ENCODE peak calls at places on chromosome 4, in seven cellular contexts. One of them, this sample, is unnamed.

GRCh38 chr4:87304659-87305277 is 17.9 kb downstream of the HSD17B13 start:
- DNase-seq in NK-92 treated with Interleukin-12 subunit alpha and Interleukin-12 subunit beta, amount 100 ng/mL, for 24 hours: no peak
- DNase-seq in activated T-helper 1 cell treated with anti-CD3 and anti-CD28 coated beads, Interleukin-2, amount 50 U/mL, for 16 hours: no peak
- DNase-seq in activated CD4-positive, alpha-beta T cell treated with anti-CD3 and anti-CD28 coated beads for 1 hour: no peak
- DNase-seq in stimulated activated CD8-positive, alpha-beta memory T cell treated with anti-CD3 and anti-CD28 coated beads, Interleukin-2, amount 100 ng/mL, for 48 hours: no peak
- DNase-seq in B cell: no peak
- DNase-seq in cardiac muscle cell: no peak
- DNase-seq in this sample: no peak

GRCh38 chr4:89048906-89049601 is 7.9 kb downstream of the FAM13A start:
- DNase-seq in stimulated activated CD8-positive, alpha-beta memory T cell treated with anti-CD3 and anti-CD28 coated beads, Interleukin-2, amount 100 ng/mL, for 48 hours: no peak
- DNase-seq in cardiac muscle cell: no peak
- DNase-seq in B cell: no peak
- DNase-seq in activated T-helper 1 cell treated with anti-CD3 and anti-CD28 coated beads, Interleukin-2, amount 50 U/mL, for 16 hours: no peak
- DNase-seq in NK-92 treated with Interleukin-12 subunit alpha and Interleukin-12 subunit beta, amount 100 ng/mL, for 24 hours: no peak
- DNase-seq in activated CD4-positive, alpha-beta T cell treated with anti-CD3 and anti-CD28 coated beads for 1 hour: no peak
- DNase-seq in this sample: no peak

GRCh38 chr4:144501231-144501780 is 144.7 kb upstream of the HHIP start:
- DNase-seq in NK-92 treated with Interleukin-12 subunit alpha and Interleukin-12 subunit beta, amount 100 ng/mL, for 24 hours: no peak
- DNase-seq in B cell: no peak
- DNase-seq in stimulated activated CD8-positive, alpha-beta memory T cell treated with anti-CD3 and anti-CD28 coated beads, Interleukin-2, amount 100 ng/mL, for 48 hours: no peak
- DNase-seq in activated T-helper 1 cell treated with anti-CD3 and anti-CD28 coated beads, Interleukin-2, amount 50 U/mL, for 16 hours: no peak
- DNase-seq in activated CD4-positive, alpha-beta T cell treated with anti-CD3 and anti-CD28 coated beads for 1 hour: no peak
- DNase-seq in cardiac muscle cell: peak; percentile 8
- DNase-seq in this sample: no peak

GRCh38 chr4:166091914-166092510 is 219.0 kb downstream of the TLL1 start:
- DNase-seq in NK-92 treated with Interleukin-12 subunit alpha and Interleukin-12 subunit beta, amount 100 ng/mL, for 24 hours: no peak
- DNase-seq in activated T-helper 1 cell treated with anti-CD3 and anti-CD28 coated beads, Interleukin-2, amount 50 U/mL, for 16 hours: no peak
- DNase-seq in cardiac muscle cell: peak; percentile 58
- DNase-seq in stimulated activated CD8-positive, alpha-beta memory T cell treated with anti-CD3 and anti-CD28 coated beads, Interleukin-2, amount 100 ng/mL, for 48 hours: no peak
- DNase-seq in activated CD4-positive, alpha-beta T cell treated with anti-CD3 and anti-CD28 coated beads for 1 hour: no peak
- DNase-seq in B cell: peak; percentile 2
- DNase-seq in this sample: no peak

GRCh38 chr4:48225368-48226141 is 44.1 kb downstream of the TEC start:
- DNase-seq in stimulated activated CD8-positive, alpha-beta memory T cell treated with anti-CD3 and anti-CD28 coated beads, Interleukin-2, amount 100 ng/mL, for 48 hours: no peak
- DNase-seq in NK-92 treated with Interleukin-12 subunit alpha and Interleukin-12 subunit beta, amount 100 ng/mL, for 24 hours: no peak
- DNase-seq in cardiac muscle cell: no peak
- DNase-seq in activated CD4-positive, alpha-beta T cell treated with anti-CD3 and anti-CD28 coated beads for 1 hour: no peak
- DNase-seq in activated T-helper 1 cell treated with anti-CD3 and anti-CD28 coated beads, Interleukin-2, amount 50 U/mL, for 16 hours: no peak
- DNase-seq in B cell: no peak
- DNase-seq in this sample: no peak

GRCh38 chr4:150080335-150080734 is 2.1 kb downstream of the DCLK2 start:
- DNase-seq in cardiac muscle cell: no peak
- DNase-seq in activated T-helper 1 cell treated with anti-CD3 and anti-CD28 coated beads, Interleukin-2, amount 50 U/mL, for 16 hours: no peak
- DNase-seq in B cell: no peak
- DNase-seq in NK-92 treated with Interleukin-12 subunit alpha and Interleukin-12 subunit beta, amount 100 ng/mL, for 24 hours: no peak
- DNase-seq in stimulated activated CD8-positive, alpha-beta memory T cell treated with anti-CD3 and anti-CD28 coated beads, Interleukin-2, amount 100 ng/mL, for 48 hours: no peak
- DNase-seq in activated CD4-positive, alpha-beta T cell treated with anti-CD3 and anti-CD28 coated beads for 1 hour: no peak
- DNase-seq in this sample: no peak

GRCh38 chr4:103136671-103137445 is 37.2 kb upstream of the BDH2 start:
- DNase-seq in NK-92 treated with Interleukin-12 subunit alpha and Interleukin-12 subunit beta, amount 100 ng/mL, for 24 hours: no peak
- DNase-seq in stimulated activated CD8-positive, alpha-beta memory T cell treated with anti-CD3 and anti-CD28 coated beads, Interleukin-2, amount 100 ng/mL, for 48 hours: no peak
- DNase-seq in activated CD4-positive, alpha-beta T cell treated with anti-CD3 and anti-CD28 coated beads for 1 hour: no peak
- DNase-seq in activated T-helper 1 cell treated with anti-CD3 and anti-CD28 coated beads, Interleukin-2, amount 50 U/mL, for 16 hours: no peak
- DNase-seq in B cell: no peak
- DNase-seq in cardiac muscle cell: no peak
- DNase-seq in this sample: no peak

GRCh38 chr4:24482871-24483270 is 101.5 kb downstream of the DHX15 start:
- DNase-seq in cardiac muscle cell: peak; percentile 19
- DNase-seq in stimulated activated CD8-positive, alpha-beta memory T cell treated with anti-CD3 and anti-CD28 coated beads, Interleukin-2, amount 100 ng/mL, for 48 hours: no peak
- DNase-seq in activated T-helper 1 cell treated with anti-CD3 and anti-CD28 coated beads, Interleukin-2, amount 50 U/mL, for 16 hours: no peak
- DNase-seq in B cell: no peak
- DNase-seq in activated CD4-positive, alpha-beta T cell treated with anti-CD3 and anti-CD28 coated beads for 1 hour: no peak
- DNase-seq in NK-92 treated with Interleukin-12 subunit alpha and Interleukin-12 subunit beta, amount 100 ng/mL, for 24 hours: no peak
- DNase-seq in this sample: no peak

GRCh38 chr4:109733728-109734127 is 3.9 kb upstream of the PLA2G12A start:
- DNase-seq in stimulated activated CD8-positive, alpha-beta memory T cell treated with anti-CD3 and anti-CD28 coated beads, Interleukin-2, amount 100 ng/mL, for 48 hours: no peak
- DNase-seq in activated T-helper 1 cell treated with anti-CD3 and anti-CD28 coated beads, Interleukin-2, amount 50 U/mL, for 16 hours: no peak
- DNase-seq in cardiac muscle cell: no peak
- DNase-seq in NK-92 treated with Interleukin-12 subunit alpha and Interleukin-12 subunit beta, amount 100 ng/mL, for 24 hours: no peak
- DNase-seq in activated CD4-positive, alpha-beta T cell treated with anti-CD3 and anti-CD28 coated beads for 1 hour: no peak
- DNase-seq in B cell: no peak
- DNase-seq in this sample: no peak

GRCh38 chr4:124940387-124940786 is 227.9 kb upstream of the ANKRD50 start:
- DNase-seq in NK-92 treated with Interleukin-12 subunit alpha and Interleukin-12 subunit beta, amount 100 ng/mL, for 24 hours: no peak
- DNase-seq in B cell: no peak
- DNase-seq in cardiac muscle cell: no peak
- DNase-seq in activated T-helper 1 cell treated with anti-CD3 and anti-CD28 coated beads, Interleukin-2, amount 50 U/mL, for 16 hours: no peak
- DNase-seq in activated CD4-positive, alpha-beta T cell treated with anti-CD3 and anti-CD28 coated beads for 1 hour: no peak
- DNase-seq in stimulated activated CD8-positive, alpha-beta memory T cell treated with anti-CD3 and anti-CD28 coated beads, Interleukin-2, amount 100 ng/mL, for 48 hours: no peak
- DNase-seq in this sample: no peak

GRCh38 chr4:123327846-123328447 is 68.6 kb upstream of the SPRY1 start:
- DNase-seq in NK-92 treated with Interleukin-12 subunit alpha and Interleukin-12 subunit beta, amount 100 ng/mL, for 24 hours: no peak
- DNase-seq in B cell: no peak
- DNase-seq in activated T-helper 1 cell treated with anti-CD3 and anti-CD28 coated beads, Interleukin-2, amount 50 U/mL, for 16 hours: no peak
- DNase-seq in cardiac muscle cell: no peak
- DNase-seq in activated CD4-positive, alpha-beta T cell treated with anti-CD3 and anti-CD28 coated beads for 1 hour: no peak
- DNase-seq in stimulated activated CD8-positive, alpha-beta memory T cell treated with anti-CD3 and anti-CD28 coated beads, Interleukin-2, amount 100 ng/mL, for 48 hours: no peak
- DNase-seq in this sample: no peak

GRCh38 chr4:62548765-62549164 is 1348.6 kb downstream of the ADGRL3 start:
- DNase-seq in cardiac muscle cell: no peak
- DNase-seq in NK-92 treated with Interleukin-12 subunit alpha and Interleukin-12 subunit beta, amount 100 ng/mL, for 24 hours: no peak
- DNase-seq in stimulated activated CD8-positive, alpha-beta memory T cell treated with anti-CD3 and anti-CD28 coated beads, Interleukin-2, amount 100 ng/mL, for 48 hours: no peak
- DNase-seq in activated T-helper 1 cell treated with anti-CD3 and anti-CD28 coated beads, Interleukin-2, amount 50 U/mL, for 16 hours: no peak
- DNase-seq in B cell: no peak
- DNase-seq in activated CD4-positive, alpha-beta T cell treated with anti-CD3 and anti-CD28 coated beads for 1 hour: no peak
- DNase-seq in this sample: no peak

GRCh38 chr4:121666091-121666679 is 30.6 kb downstream of the ANXA5 start:
- DNase-seq in cardiac muscle cell: no peak
- DNase-seq in stimulated activated CD8-positive, alpha-beta memory T cell treated with anti-CD3 and anti-CD28 coated beads, Interleukin-2, amount 100 ng/mL, for 48 hours: no peak
- DNase-seq in NK-92 treated with Interleukin-12 subunit alpha and Interleukin-12 subunit beta, amount 100 ng/mL, for 24 hours: no peak
- DNase-seq in B cell: no peak
- DNase-seq in activated CD4-positive, alpha-beta T cell treated with anti-CD3 and anti-CD28 coated beads for 1 hour: no peak
- DNase-seq in activated T-helper 1 cell treated with anti-CD3 and anti-CD28 coated beads, Interleukin-2, amount 50 U/mL, for 16 hours: no peak
- DNase-seq in this sample: no peak

GRCh38 chr4:40307627-40308497 is 27.3 kb upstream of the CHRNA9 start:
- DNase-seq in NK-92 treated with Interleukin-12 subunit alpha and Interleukin-12 subunit beta, amount 100 ng/mL, for 24 hours: no peak
- DNase-seq in stimulated activated CD8-positive, alpha-beta memory T cell treated with anti-CD3 and anti-CD28 coated beads, Interleukin-2, amount 100 ng/mL, for 48 hours: peak; percentile 55
- DNase-seq in activated T-helper 1 cell treated with anti-CD3 and anti-CD28 coated beads, Interleukin-2, amount 50 U/mL, for 16 hours: peak; percentile 48
- DNase-seq in B cell: peak; percentile 50
- DNase-seq in cardiac muscle cell: no peak
- DNase-seq in activated CD4-positive, alpha-beta T cell treated with anti-CD3 and anti-CD28 coated beads for 1 hour: peak; percentile 67
- DNase-seq in this sample: no peak

GRCh38 chr4:177441061-177441802 is 1.0 kb downstream of the AGA start:
- DNase-seq in stimulated activated CD8-positive, alpha-beta memory T cell treated with anti-CD3 and anti-CD28 coated beads, Interleukin-2, amount 100 ng/mL, for 48 hours: no peak
- DNase-seq in NK-92 treated with Interleukin-12 subunit alpha and Interleukin-12 subunit beta, amount 100 ng/mL, for 24 hours: no peak
- DNase-seq in B cell: peak; percentile 29
- DNase-seq in cardiac muscle cell: no peak
- DNase-seq in activated CD4-positive, alpha-beta T cell treated with anti-CD3 and anti-CD28 coated beads for 1 hour: no peak
- DNase-seq in activated T-helper 1 cell treated with anti-CD3 and anti-CD28 coated beads, Interleukin-2, amount 50 U/mL, for 16 hours: no peak
- DNase-seq in this sample: no peak